ENCODE peak calls at places on chromosomes 1 and 21, in six cellular contexts. V, S, B, H, P and N are unnamed samples.

GRCh38 chr1:223860051-223860559 is 14.4 kb upstream of the TP53BP2 start:
- DNase-seq in V (no peak), S (no peak), B (no peak), H (no peak), P (no peak), N (no peak)

GRCh38 chr1:218350909-218351616 is 5.9 kb downstream of the TGFB2 start:
- DNase-seq in V (no peak), S (no peak), B (no peak), H (no peak), P (no peak), N (peak; percentile 5)

GRCh38 chr1:184037849-184038591 is 492 bp upstream of the COLGALT2 start:
- DNase-seq in V (no peak), S (no peak), B (no peak), H (no peak), P (no peak), N (no peak)

GRCh38 chr1:241688940-241689368 is 36.9 kb downstream of the WDR64 start:
- DNase-seq in V (no peak), S (no peak), B (peak; percentile 58), H (no peak), P (no peak), N (no peak)

GRCh38 chr1:90706437-90707362 is 10.4 kb downstream of the BARHL2 start:
- DNase-seq in V (no peak), S (peak; percentile 40), B (peak; percentile 67), H (no peak), P (peak; percentile 33), N (no peak)

GRCh38 chr1:42420911-42421585 is 34.8 kb downstream of the ZMYND12 start:
- DNase-seq in V (no peak), S (peak; percentile 79), B (peak; percentile 82), H (no peak), P (no peak), N (no peak)

GRCh38 chr1:168081373-168082007 is 55.2 kb downstream of the GPR161 start:
- DNase-seq in V (no peak), S (no peak), B (no peak), H (no peak), P (peak; percentile 58), N (no peak)

GRCh38 chr1:207421078-207421477 is 33.0 kb upstream of the CR2 start:
- DNase-seq in V (no peak), S (no peak), B (no peak), H (no peak), P (no peak), N (no peak)

GRCh38 chr1:29426701-29427279 is 190.5 kb downstream of the PTPRU start:
- DNase-seq in V (no peak), S (no peak), B (no peak), H (no peak), P (no peak), N (no peak)

GRCh38 chr1:167200272-167200671 is 20.4 kb upstream of the POU2F1 start:
- DNase-seq in V (no peak), S (no peak), B (no peak), H (no peak), P (no peak), N (no peak)

GRCh38 chr21:16078382-16078781 is 348.6 kb downstream of the USP25 start:
- DNase-seq in V (no peak), S (no peak), B (no peak), H (no peak), P (no peak), N (no peak)

GRCh38 chr1:248857749-248858095 is 1.2 kb downstream of the ZNF692 start:
- DNase-seq in V (no peak), S (no peak), B (no peak), H (no peak), P (no peak), N (peak; percentile 19)

GRCh38 chr1:154326546-154327465 is 1.5 kb downstream of the ATP8B2 start:
- DNase-seq in V (peak; percentile 88), S (no peak), B (no peak), H (no peak), P (peak; percentile 95), N (no peak)

GRCh38 chr1:62077821-62078220 is 116.8 kb upstream of the L1TD1 start:
- DNase-seq in V (no peak), S (no peak), B (no peak), H (no peak), P (no peak), N (no peak)

GRCh38 chr1:47707887-47708535 is 270.2 kb downstream of the FOXD2 start:
- DNase-seq in V (no peak), S (no peak), B (no peak), H (no peak), P (no peak), N (no peak)

GRCh38 chr1:26696191-26696644 is 403 bp downstream of the ARID1A start:
- DNase-seq in V (no peak), S (peak; percentile 46), B (no peak), H (no peak), P (no peak), N (peak; percentile 29)

GRCh38 chr1:34330061-34330460 is 153.4 kb downstream of the C1orf94 start:
- DNase-seq in V (no peak), S (no peak), B (no peak), H (no peak), P (no peak), N (no peak)

GRCh38 chr1:172775598-172776570 is 117.0 kb downstream of the FASLG start:
- DNase-seq in V (no peak), S (no peak), B (no peak), H (no peak), P (no peak), N (no peak)

GRCh38 chr1:207040181-207040533 is 7.6 kb upstream of the C1orf116 start:
- DNase-seq in V (no peak), S (no peak), B (no peak), H (no peak), P (no peak), N (no peak)

GRCh38 chr1:225341642-225342041 is 86.2 kb downstream of the LBR start:
- DNase-seq in V (no peak), S (no peak), B (no peak), H (no peak), P (no peak), N (no peak)
- H3K36me3 ChIP-seq in V (no peaks in the 10 kb centered on the region), S (no peaks in the 10 kb centered on the region), B (no peaks in the 10 kb centered on the region), H (no peaks in the 10 kb centered on the region), P (no peaks in the 10 kb centered on the region), N (no peaks in the 10 kb centered on the region)

GRCh38 chr1:227583354-227583753 is 20.0 kb downstream of the ZNF678 start:
- DNase-seq in V (no peak), S (no peak), B (no peak), H (no peak), P (no peak), N (no peak)
- H3K9me3 ChIP-seq in V (peaks cover 7% of the 10 kb centered on the region), S (no peaks in the 10 kb centered on the region), B (peaks cover 28% of the 10 kb centered on the region), H (no peaks in the 10 kb centered on the region), P (peaks cover 4% of the 10 kb centered on the region), N (peaks cover 69% of the 10 kb centered on the region)

DNA sequence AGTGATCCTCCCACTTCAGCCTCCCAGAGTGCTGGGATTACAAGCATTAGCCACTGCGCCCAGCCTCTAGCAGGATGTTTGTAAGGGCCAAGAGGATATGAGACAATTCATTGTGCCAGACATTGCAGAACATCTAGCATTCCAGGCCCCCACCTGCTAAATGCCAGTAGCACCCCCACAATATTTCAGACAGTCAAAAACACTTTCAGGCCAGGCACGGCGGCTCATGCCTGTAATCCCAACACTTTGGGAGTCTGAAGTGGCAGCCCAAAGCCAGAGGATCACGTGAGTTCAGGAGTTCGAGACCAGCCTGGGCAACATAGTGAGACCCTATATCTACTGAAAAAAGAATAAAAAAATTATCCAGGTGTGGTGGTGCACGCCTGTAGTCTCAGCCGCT is 12.9 kb downstream of the PPIE start:
- DNase-seq in V (no peak), S (no peak), B (no peak), H (no peak), P (no peak), N (no peak)
- H3K27ac ChIP-seq in V (no peak overlapping the region), S (no peak overlapping the region), B (no peak overlapping the region), H (no peak overlapping the region), P (no peak overlapping the region), N (no peak overlapping the region)

DNA sequence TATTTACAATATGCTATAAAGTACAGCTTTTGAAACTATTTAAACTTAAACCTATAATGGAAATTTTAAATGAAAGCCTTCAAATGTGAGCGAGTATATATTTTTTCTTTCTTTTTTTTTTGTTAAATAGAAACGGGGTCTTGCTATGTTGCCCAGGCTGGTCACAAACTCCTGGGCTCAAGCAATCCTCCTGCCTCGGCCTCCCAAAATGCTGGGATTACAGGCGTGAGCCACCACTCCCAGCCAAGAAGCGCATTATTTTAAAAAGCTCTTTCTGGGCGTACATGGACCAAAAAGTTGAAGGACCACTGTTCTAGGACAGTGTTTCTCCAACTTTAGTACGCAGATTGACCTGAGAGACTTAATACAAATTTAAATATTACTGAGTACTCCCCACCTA is 87.5 kb downstream of the TRIM33 start:
- DNase-seq in V (no peak), S (no peak), B (no peak), H (no peak), P (no peak), N (no peak)
- H3K36me3 ChIP-seq in V (peaks cover 13% of the 10 kb centered on the region), S (peaks cover 28% of the 10 kb centered on the region), B (no peaks in the 10 kb centered on the region), H (peaks cover 60% of the 10 kb centered on the region), P (peaks cover 73% of the 10 kb centered on the region), N (peaks cover 92% of the 10 kb centered on the region)

DNA sequence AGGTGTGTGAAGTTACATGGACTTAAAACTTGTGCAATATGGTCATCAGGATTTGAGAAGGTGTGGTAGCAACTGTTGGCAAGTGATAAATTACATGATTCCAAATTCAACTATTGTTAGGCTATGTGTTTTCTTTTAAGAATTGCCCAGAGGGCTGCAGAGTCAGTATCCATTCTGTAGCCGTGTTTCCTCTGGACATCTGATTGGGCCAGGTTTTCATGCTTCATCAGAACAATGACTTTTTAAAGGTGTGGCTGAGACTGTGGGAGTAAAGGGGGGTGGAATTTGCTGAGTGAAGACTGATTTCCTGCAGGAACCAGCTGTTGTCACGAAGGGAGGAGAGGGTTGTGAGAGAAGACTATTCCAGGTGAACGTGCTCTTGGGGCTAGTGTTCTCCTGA is 1.7 kb upstream of the HRNR start:
- DNase-seq in V (no peak), S (no peak), B (no peak), H (no peak), P (no peak), N (no peak)
- H3K9me3 ChIP-seq in V (no peaks in the 10 kb centered on the region), S (no peaks in the 10 kb centered on the region), B (no peaks in the 10 kb centered on the region), H (no peaks in the 10 kb centered on the region), P (no peaks in the 10 kb centered on the region), N (no peaks in the 10 kb centered on the region)